ENCODE peak calls at places on chromosomes 7 and 10, in ten cellular contexts. I, A, Y, U, J, C, Q, T, E and Z are unnamed samples.
A peak's percentile ranks its signal among the peaks of the same experiment; 100 is the strongest.

GRCh38 chr10:45015590-45015989 is 14.9 kb downstream of the ZNF22 start:
- DNase-seq in I (no peak), A (no peak), Y (no peak), U (no peak), J (no peak), C (no peak), Q (no peak), T (no peak), E (no peak), Z (no peak)

GRCh38 chr10:27865221-27865635 is 119.6 kb upstream of the MKX start:
- DNase-seq in I (no peak), A (no peak), Y (no peak), U (no peak), J (no peak), C (no peak), Q (no peak), T (no peak), E (no peak), Z (no peak)

GRCh38 chr7:17660116-17660515 is 280.2 kb downstream of the SNX13 start:
- DNase-seq in I (no peak), A (no peak), Y (no peak), U (no peak), J (no peak), C (no peak), Q (no peak), T (no peak), E (no peak), Z (no peak)

GRCh38 chr7:114922652-114923402 is 933 bp downstream of the MDFIC start:
- DNase-seq in I (peak; percentile 16), A (peak; percentile 31), Y (no peak), U (peak; percentile 36), J (peak; percentile 41), C (no peak), Q (peak; percentile 74), T (peak; percentile 74), E (peak; percentile 29), Z (peak; percentile 91)

GRCh38 chr7:74606101-74606908 is 51.2 kb upstream of the GTF2I start:
- DNase-seq in I (no peak), A (peak; percentile 57), Y (no peak), U (peak; percentile 51), J (peak; percentile 73), C (no peak), Q (no peak), T (peak; percentile 72), E (peak; percentile 42), Z (peak; percentile 64)

GRCh38 chr10:124416733-124417132 is 2.0 kb downstream of the OAT start:
- DNase-seq in I (no peak), A (no peak), Y (no peak), U (no peak), J (no peak), C (no peak), Q (peak; percentile 31), T (no peak), E (peak; percentile 30), Z (no peak)

GRCh38 chr10:16030562-16030961 is 170.3 kb upstream of the MINDY3 start:
- DNase-seq in I (no peak), A (no peak), Y (no peak), U (no peak), J (no peak), C (no peak), Q (no peak), T (no peak), E (no peak), Z (no peak)

GRCh38 chr10:98478430-98479222 is 31.9 kb upstream of the HPS1 start:
- DNase-seq in I (no peak), A (no peak), Y (no peak), U (no peak), J (no peak), C (no peak), Q (no peak), T (no peak), E (no peak), Z (no peak)

GRCh38 chr10:32054087-32054486 is 2.1 kb downstream of the KIF5B start:
- DNase-seq in I (no peak), A (no peak), Y (no peak), U (no peak), J (peak; percentile 40), C (no peak), Q (peak; percentile 15), T (no peak), E (peak; percentile 14), Z (peak; percentile 47)

GRCh38 chr10:60335708-60336107 is 54.0 kb downstream of the ANK3 start:
- DNase-seq in I (no peak), A (no peak), Y (no peak), U (no peak), J (no peak), C (no peak), Q (peak; percentile 18), T (no peak), E (no peak), Z (no peak)

GRCh38 chr7:116779921-116780320 is 82.5 kb upstream of the CAPZA2 start:
- DNase-seq in I (no peak), A (no peak), Y (no peak), U (no peak), J (no peak), C (no peak), Q (no peak), T (no peak), E (no peak), Z (no peak)
- H3K4me1 ChIP-seq in I (no peaks in the 10 kb centered on the region), A (peaks cover 16% of the 10 kb centered on the region), Y (no peaks in the 10 kb centered on the region), U (no peaks in the 10 kb centered on the region), J (peaks cover 58% of the 10 kb centered on the region), C (no peaks in the 10 kb centered on the region), Q (peaks cover 75% of the 10 kb centered on the region), T (no peaks in the 10 kb centered on the region), E (no peaks in the 10 kb centered on the region), Z (no peaks in the 10 kb centered on the region)

DNA sequence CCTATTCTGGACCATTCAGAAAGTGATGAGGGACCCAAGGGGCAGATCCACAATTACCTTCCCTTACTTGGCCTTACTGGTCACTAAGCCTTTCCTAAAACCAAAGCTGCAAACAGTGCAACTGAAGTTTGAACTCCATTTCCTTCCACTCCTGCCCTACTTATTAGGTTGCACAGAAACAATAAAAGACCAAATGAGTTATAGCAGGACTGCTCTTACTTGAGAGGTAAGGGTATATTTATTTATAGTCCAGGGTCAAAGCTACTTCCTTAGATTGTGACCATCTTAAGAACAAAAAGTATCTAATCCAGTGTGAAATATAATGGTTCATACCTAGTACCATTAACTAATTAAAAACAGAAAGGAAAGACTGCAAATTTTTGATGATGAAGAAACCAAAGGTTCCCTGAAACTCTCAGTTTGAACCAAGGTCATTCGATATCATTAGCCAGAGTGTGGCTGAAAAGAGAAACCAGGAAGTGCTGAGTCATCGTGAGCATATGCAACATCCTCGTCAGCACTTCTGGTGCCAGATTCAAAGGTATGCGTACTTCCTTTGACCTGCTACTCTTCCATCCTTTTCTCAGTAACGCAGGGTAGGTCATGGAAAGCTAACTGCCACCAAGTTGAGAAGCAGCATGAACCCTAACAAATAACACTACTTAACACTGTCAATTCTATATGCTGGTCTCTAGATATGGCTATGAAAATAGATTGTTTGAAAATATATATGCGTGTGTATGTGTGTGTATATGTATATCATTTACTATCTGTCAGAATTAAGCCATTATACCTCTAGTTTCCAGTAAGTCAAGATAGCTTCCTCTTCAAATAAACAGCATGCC is 26.8 kb downstream of the CDK6 start:
- DNase-seq in I (peak; percentile 64), A (peak; percentile 77), Y (peak; percentile 92), U (peak; percentile 56), J (peak; percentile 84), C (no peak), Q (peak; percentile 94), T (peak; percentile 87), E (peak; percentile 80), Z (peak; percentile 79)
- TF ChIP-seq POLR2A in I (no peak), A (no peak), Y (peak; percentile 54), U (no peak), J (no peak), C (no peak), Q (no peak), T (no peak), E (no peak), Z (no peak)

GRCh38 chr7:100173806-100174495 is 3.2 kb downstream of the GPC2 start:
- DNase-seq in I (no peak), A (no peak), Y (no peak), U (no peak), J (no peak), C (no peak), Q (no peak), T (no peak), E (no peak), Z (no peak)

GRCh38 chr7:100169147-100169850 is 882 bp upstream of the GAL3ST4 start:
- DNase-seq in I (no peak), A (no peak), Y (no peak), U (no peak), J (no peak), C (no peak), Q (no peak), T (no peak), E (no peak), Z (no peak)

GRCh38 chr7:100170111-100170897 is 1.9 kb upstream of the GAL3ST4 start:
- DNase-seq in I (no peak), A (no peak), Y (no peak), U (no peak), J (no peak), C (no peak), Q (no peak), T (no peak), E (no peak), Z (no peak)

GRCh38 chr7:100171840-100172239 is 3.4 kb upstream of the GAL3ST4 start:
- DNase-seq in I (no peak), A (no peak), Y (no peak), U (no peak), J (no peak), C (no peak), Q (no peak), T (no peak), E (no peak), Z (no peak)

DNA sequence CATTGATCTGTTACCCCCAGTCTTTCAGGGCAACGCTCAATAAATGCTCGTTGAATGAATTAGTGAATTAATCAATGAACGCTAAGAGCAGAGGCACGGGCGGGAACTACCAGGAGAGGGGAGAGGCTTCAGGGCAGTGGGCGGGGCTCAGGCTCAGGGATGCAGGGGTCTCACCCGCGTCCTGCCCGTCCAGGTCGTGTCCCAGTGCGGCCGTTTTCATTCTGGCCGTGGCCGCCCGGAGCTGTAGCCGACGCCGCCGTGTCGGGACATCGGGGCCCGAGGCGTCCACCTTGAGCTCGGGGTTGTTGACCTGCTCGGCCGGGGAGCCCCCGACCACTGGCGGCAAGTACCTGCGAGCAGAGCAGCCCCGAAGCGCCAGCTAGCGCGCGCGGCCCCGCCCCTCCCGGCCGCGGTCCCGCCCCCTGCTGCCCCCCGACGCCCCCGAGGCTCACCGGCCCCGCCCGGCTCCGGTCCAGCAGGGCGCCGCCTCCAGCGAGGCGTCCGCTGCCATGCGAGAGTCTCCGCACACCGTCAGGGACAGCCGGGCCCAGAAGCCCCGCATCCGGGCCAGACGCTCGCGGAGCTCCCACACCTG is 2.8 kb upstream of the GAL3ST4 start:
- DNase-seq in I (no peak), A (no peak), Y (no peak), U (no peak), J (no peak), C (no peak), Q (no peak), T (no peak), E (no peak), Z (no peak)
- H3K4me1 ChIP-seq in I (peaks cover 6% of the 10 kb centered on the region), A (peaks cover 30% of the 10 kb centered on the region), Y (peaks cover 49% of the 10 kb centered on the region), U (no peaks in the 10 kb centered on the region), J (peaks cover 31% of the 10 kb centered on the region), C (no peaks in the 10 kb centered on the region), Q (no peaks in the 10 kb centered on the region), T (no peaks in the 10 kb centered on the region), E (no peaks in the 10 kb centered on the region), Z (peaks cover 15% of the 10 kb centered on the region)

DNA sequence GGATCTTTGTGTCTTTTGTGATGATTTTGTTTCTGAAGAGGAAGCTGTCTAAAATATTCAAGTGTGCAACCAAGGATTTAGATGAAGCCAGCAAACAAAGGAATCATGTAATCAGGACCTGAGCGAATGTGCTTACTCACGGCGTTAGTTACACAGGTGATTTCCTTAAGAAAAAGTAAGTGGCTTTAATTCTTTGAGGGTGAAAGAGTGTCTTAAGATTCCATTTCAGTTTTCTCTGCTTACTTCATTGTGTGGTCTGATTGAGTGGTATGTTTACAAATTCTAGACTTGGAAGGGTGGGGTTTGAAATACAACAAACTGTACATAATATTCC is 257.1 kb downstream of the ARHGAP21 start:
- DNase-seq in I (no peak), A (no peak), Y (no peak), U (no peak), J (peak; percentile 48), C (no peak), Q (no peak), T (no peak), E (no peak), Z (no peak)
- TF ChIP-seq POLR2A in I (no peak), A (no peak), Y (no peak), U (no peak), J (no peak), C (no peak), Q (no peak), T (no peak), E (no peak), Z (no peak)